ENCODE peak calls at places on chromosomes 2 and 18, in nine cellular contexts. A is cardiac muscle cell, L is colonic mucosa, S is ovary, I is SK-N-SH, D is H9, H is upper lobe of right lung, W is OCI-LY7, G is heart left ventricle. C is an unnamed sample.

GRCh38 chr2:23092831-23093230 is 292.1 kb upstream of the KLHL29 start:
- DNase-seq in A (peak), L (no peak), S (no peak), I (no peak), D (no peak), H (no peak), W (peak), G (no peak), C (no peak)

GRCh38 chr2:166092889-166093288 is 34.9 kb downstream of the SCN1A start:
- DNase-seq in A (peak), L (no peak), S (no peak), I (no peak), D (no peak), H (no peak), W (no peak), G (no peak), C (no peak)

GRCh38 chr18:27704721-27705361 is 472.1 kb downstream of the CDH2 start:
- DNase-seq in A (no peak), L (no peak), S (no peak), I (no peak), D (no peak), H (no peak), W (no peak), G (no peak), C (no peak)

GRCh38 chr18:5214583-5215351 is 17.7 kb upstream of the AKAIN1 start:
- DNase-seq in A (no peak), L (no peak), S (no peak), I (no peak), D (no peak), H (no peak), W (no peak), G (no peak), C (no peak)

GRCh38 chr2:96523659-96524481 is 12.7 kb upstream of the ARID5A start:
- DNase-seq in A (peak), L (no peak), S (no peak), I (no peak), D (no peak), H (peak), W (no peak), G (no peak), C (peak)

GRCh38 chr2:39719317-39719716 is 53.6 kb downstream of the TMEM178A start:
- DNase-seq in A (no peak), L (no peak), S (no peak), I (no peak), D (no peak), H (no peak), W (no peak), G (no peak), C (no peak)

GRCh38 chr2:168526641-168527040 is 70.6 kb downstream of the CERS6 start:
- DNase-seq in A (peak), L (no peak), S (no peak), I (no peak), D (no peak), H (no peak), W (no peak), G (peak), C (no peak)

GRCh38 chr2:18402-19271 is 27.7 kb downstream of the FAM110C start:
- DNase-seq in A (no peak), L (no peak), S (peak), I (peak), D (no peak), H (no peak), W (no peak), G (no peak), C (no peak)

GRCh38 chr2:437772-438393 is 150.0 kb upstream of the ALKAL2 start:
- DNase-seq in A (no peak), L (peak), S (no peak), I (no peak), D (peak), H (no peak), W (peak), G (no peak), C (no peak)

GRCh38 chr2:5692561-5693287 is 540 bp downstream of the SOX11 start:
- DNase-seq in A (peak), L (no peak), S (no peak), I (peak), D (no peak), H (no peak), W (no peak), G (peak), C (no peak)

GRCh38 chr2:119486886-119487285 is 37.4 kb downstream of the SCTR start:
- DNase-seq in A (peak), L (no peak), S (no peak), I (no peak), D (no peak), H (no peak), W (no peak), G (no peak), C (no peak)

GRCh38 chr2:164561416-164561815 is 59.9 kb downstream of the GRB14 start:
- DNase-seq in A (no peak), L (no peak), S (no peak), I (no peak), D (no peak), H (no peak), W (no peak), G (no peak), C (no peak)

GRCh38 chr2:164561991-164562390 is 59.3 kb downstream of the GRB14 start:
- DNase-seq in A (no peak), L (no peak), S (no peak), I (no peak), D (no peak), H (no peak), W (no peak), G (no peak), C (no peak)

GRCh38 chr2:164560902-164561301 is 60.4 kb downstream of the GRB14 start:
- DNase-seq in A (no peak), L (no peak), S (no peak), I (no peak), D (no peak), H (no peak), W (no peak), G (peak), C (no peak)

GRCh38 chr2:164558450-164558849 is 62.8 kb downstream of the GRB14 start:
- DNase-seq in A (no peak), L (no peak), S (no peak), I (no peak), D (no peak), H (no peak), W (no peak), G (no peak), C (no peak)

GRCh38 chr2:164560181-164560792 is 61.0 kb downstream of the GRB14 start:
- DNase-seq in A (peak), L (no peak), S (no peak), I (peak), D (no peak), H (no peak), W (peak), G (no peak), C (peak)
- TF ChIP-seq CTCF in A (peak), L (peak), S (peak), I (peak), D (peak), H (peak), W (peak), G (peak), C (peak)

GRCh38 chr2:60119778-60120177 is 433.7 kb downstream of the BCL11A start:
- DNase-seq in A (no peak), L (no peak), S (no peak), I (no peak), D (no peak), H (no peak), W (no peak), G (no peak), C (no peak)
- TF ChIP-seq CTCF in A (no peak), L (no peak), S (no peak), I (no peak), D (peak), H (no peak), W (peak), G (no peak), C (no peak)

DNA sequence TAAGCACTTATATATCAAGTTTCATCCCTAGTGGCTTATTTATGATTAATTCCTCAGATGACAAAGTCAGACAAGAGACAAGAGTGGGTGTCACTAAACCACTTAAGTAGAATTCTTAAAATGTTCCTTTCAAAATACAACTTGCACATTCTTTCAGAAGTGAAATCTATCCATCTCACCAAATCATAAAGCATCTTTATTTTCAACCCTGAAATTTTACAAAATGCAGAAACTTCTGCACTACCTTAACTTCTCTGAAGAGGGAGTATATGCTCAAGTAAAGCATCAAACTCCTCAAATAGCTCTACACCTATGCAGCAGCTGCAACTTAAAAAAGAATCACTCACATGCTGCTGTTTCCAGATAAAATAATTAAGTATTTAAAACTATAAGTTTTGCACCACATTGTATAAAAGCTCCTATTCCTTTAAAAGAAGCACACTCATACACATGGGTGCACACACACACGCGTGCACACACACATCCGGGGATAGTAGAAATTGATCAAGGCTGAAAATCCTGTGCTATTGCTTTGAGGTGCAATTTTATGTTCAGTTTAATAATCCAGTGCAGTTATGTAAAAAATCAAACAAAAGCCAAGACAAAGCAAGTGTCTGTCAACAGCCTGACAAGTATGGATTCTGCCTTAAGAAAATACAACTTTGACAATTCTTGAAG is 244.5 kb downstream of the TCF4 start:
- DNase-seq in A (peak), L (no peak), S (no peak), I (no peak), D (no peak), H (no peak), W (peak), G (no peak), C (peak)
- TF ChIP-seq CTCF in A (peak), L (no peak), S (peak), I (peak), D (peak), H (peak), W (peak), G (peak), C (peak)

DNA sequence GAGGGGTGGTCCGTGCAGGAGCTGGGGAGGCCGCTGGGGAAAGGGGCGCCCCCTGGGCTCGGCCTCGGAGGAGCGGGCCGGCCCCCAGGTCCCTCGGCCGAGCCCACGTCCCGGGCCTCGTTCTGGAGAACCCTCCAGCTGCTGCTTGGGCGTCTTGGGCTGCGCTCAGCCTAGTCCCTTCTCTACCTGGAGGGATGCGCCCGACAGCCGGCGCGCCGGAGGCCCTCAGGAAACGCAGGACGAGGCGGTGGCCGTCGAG is 293 bp upstream of the D2HGDH start:
- DNase-seq in A (no peak), L (no peak), S (no peak), I (no peak), D (no peak), H (no peak), W (no peak), G (no peak), C (no peak)
- TF ChIP-seq CTCF in A (no peak), L (no peak), S (no peak), I (peak), D (peak), H (peak), W (peak), G (no peak), C (peak)

DNA sequence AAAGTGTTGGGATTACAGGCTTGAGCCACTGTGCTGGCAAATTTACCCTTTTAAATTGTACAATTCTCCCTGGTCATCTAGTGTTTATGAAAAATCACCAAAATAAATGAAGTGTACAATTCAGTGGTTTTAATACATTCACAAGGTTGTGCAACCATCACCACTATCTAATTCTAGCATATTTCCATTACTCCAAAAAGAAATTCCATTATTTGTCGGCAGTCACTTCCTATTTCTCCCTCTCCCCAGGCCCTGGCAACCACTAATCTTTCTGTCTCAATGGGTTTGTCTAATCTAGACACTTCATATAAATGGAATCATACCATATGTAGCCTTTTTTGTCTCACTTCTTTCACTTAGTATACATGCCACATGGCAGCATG is 12.7 kb upstream of the POLE4 start:
- DNase-seq in A (peak), L (no peak), S (no peak), I (no peak), D (no peak), H (no peak), W (no peak), G (no peak), C (no peak)
- TF ChIP-seq CTCF in A (no peak), L (no peak), S (no peak), I (no peak), D (no peak), H (no peak), W (no peak), G (no peak), C (no peak)

C was measured in HFFc6.